ENCODE peak calls at places on chromosomes 12 and 14, in ten cellular contexts. A is neuronal stem cell; P is HCT116; E is aorta; O is breast epithelium; S is neural progenitor cell; C is CD4-positive, alpha-beta memory T cell; M is GM23248; T is A549; K is H1. R is an unnamed sample.

GRCh38 chr14:89237923-89238529 is 179.0 kb downstream of the FOXN3 start:
- DNase-seq in C (no peak), T (no peak), E (no peak), P (no peak), A (no peak), S (peak; percentile 15), M (peak; percentile 48), K (no peak), O (no peak), R (no peak)

GRCh38 chr14:104794099-104794498 is 1.4 kb downstream of the AKT1 start:
- DNase-seq in K (peak; percentile 46), O (no peak), S (peak; percentile 78), P (no peak), T (peak; percentile 73), M (peak; percentile 22), C (no peak), A (no peak), E (no peak), R (no peak)

GRCh38 chr12:21239866-21240265 is 94.9 kb downstream of the SLCO1A2 start:
- DNase-seq in M (no peak), C (no peak), E (no peak), A (no peak), K (no peak), P (no peak), S (no peak), O (no peak), T (no peak), R (no peak)

GRCh38 chr14:72024043-72024407 is 91.8 kb downstream of the RGS6 start:
- DNase-seq in C (peak; percentile 20), K (peak; percentile 7), T (no peak), S (peak; percentile 72), O (no peak), M (peak; percentile 35), P (peak; percentile 65), E (no peak), A (peak; percentile 43), R (no peak)

GRCh38 chr12:116701432-116701831 is 36.4 kb downstream of the SPRING1 start:
- DNase-seq in S (no peak), M (no peak), P (no peak), C (no peak), E (no peak), A (no peak), T (no peak), O (no peak), K (no peak), R (no peak)

GRCh38 chr12:80825506-80825905 is 108.8 kb downstream of the MYF5 start:
- DNase-seq in M (no peak), C (no peak), P (no peak), O (no peak), T (no peak), K (no peak), A (no peak), E (no peak), S (no peak), R (no peak)

GRCh38 chr12:89384050-89384749 is 31.9 kb upstream of the DUSP6 start:
- DNase-seq in O (peak; percentile 54), S (peak; percentile 48), C (no peak), T (no peak), M (peak; percentile 91), E (peak; percentile 54), K (peak; percentile 15), P (no peak), A (no peak), R (no peak)

GRCh38 chr12:124896461-124896860 is 18.0 kb downstream of the UBC start:
- DNase-seq in T (no peak), P (no peak), M (no peak), O (no peak), C (no peak), A (no peak), K (no peak), E (no peak), S (no peak), R (no peak)

GRCh38 chr12:93572712-93573551 is 457 bp downstream of the SOCS2 start:
- DNase-seq in A (peak; percentile 9), P (no peak), S (peak; percentile 53), M (peak; percentile 76), K (no peak), O (no peak), T (no peak), C (peak; percentile 15), E (peak; percentile 58), R (no peak)

GRCh38 chr12:70180140-70180539 is 63.1 kb upstream of the CNOT2 start:
- DNase-seq in A (no peak), T (no peak), S (peak; percentile 3), M (no peak), E (no peak), C (no peak), K (no peak), P (no peak), O (no peak), R (no peak)

GRCh38 chr14:60775296-60775695 is 40.7 kb downstream of the MNAT1 start:
- DNase-seq in K (no peak), P (no peak), E (no peak), T (no peak), C (no peak), A (no peak), O (no peak), M (peak; percentile 64), S (no peak), R (no peak)

GRCh38 chr12:92703777-92704176 is 988 bp downstream of the PLEKHG7 start:
- DNase-seq in P (no peak), E (no peak), C (no peak), O (no peak), M (no peak), S (no peak), T (no peak), A (no peak), K (no peak), R (no peak)

GRCh38 chr12:89907659-89908058 is 199.0 kb upstream of the ATP2B1 start:
- DNase-seq in E (no peak), M (no peak), T (no peak), K (no peak), C (no peak), P (no peak), A (no peak), O (no peak), S (no peak), R (no peak)

GRCh38 chr14:103897075-103897947 is 30.9 kb upstream of the TDRD9 start:
- DNase-seq in T (no peak), A (no peak), E (no peak), P (no peak), S (no peak), C (no peak), K (no peak), O (no peak), M (no peak), R (no peak)

GRCh38 chr12:96371138-96371786 is 29.0 kb downstream of the CDK17 start:
- DNase-seq in M (no peak), C (no peak), P (no peak), O (no peak), K (no peak), A (no peak), S (peak; percentile 15), T (no peak), E (no peak), R (no peak)

DNA sequence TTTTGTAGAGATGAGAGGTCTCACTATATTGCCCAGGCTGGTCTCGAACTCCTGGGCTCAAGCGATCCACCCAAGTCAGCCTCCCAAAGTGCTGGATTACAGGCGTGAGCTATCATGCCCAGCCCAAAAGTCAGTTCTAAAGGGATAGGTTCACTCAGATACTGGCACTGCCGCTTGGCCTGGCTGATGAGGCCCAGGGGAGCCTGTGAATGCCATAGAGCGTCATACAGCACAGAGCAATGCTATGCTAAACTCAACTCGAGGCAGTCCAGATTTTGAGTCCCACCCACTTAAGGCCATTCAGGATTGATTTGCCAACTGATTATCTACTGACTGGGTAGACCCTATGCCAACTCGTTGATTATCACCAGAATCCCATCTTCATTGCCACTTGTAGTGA is 179.4 kb downstream of the ESR2 start:
- DNase-seq in C (no peak), K (no peak), S (no peak), M (no peak), T (no peak), O (no peak), A (no peak), P (no peak), E (no peak), R (no peak)
- H3K27ac ChIP-seq in C (no peak overlapping the region), K (no peak overlapping the region), S (no peak overlapping the region), M (no peak overlapping the region), T (no peak overlapping the region), O (no peak overlapping the region), A (no peak overlapping the region), P (no peak overlapping the region), E (peak overlapping the region; percentile 59), R (no peak overlapping the region)

GRCh38 chr12:75978677-75979076 is 52.9 kb downstream of the PHLDA1 start:
- DNase-seq in T (no peak), M (no peak), A (no peak), S (no peak), O (no peak), C (no peak), K (no peak), E (no peak), P (no peak), R (no peak)

GRCh38 chr12:75981247-75981646 is 50.3 kb downstream of the PHLDA1 start:
- DNase-seq in E (no peak), S (no peak), K (no peak), C (no peak), P (no peak), A (no peak), O (no peak), T (no peak), M (no peak), R (no peak)

GRCh38 chr12:75977952-75978671 is 53.5 kb downstream of the PHLDA1 start:
- DNase-seq in M (peak; percentile 99), S (no peak), C (peak; percentile 79), O (no peak), T (peak; percentile 94), A (peak; percentile 33), E (peak; percentile 82), K (peak; percentile 43), P (peak; percentile 94), R (no peak)

GRCh38 chr12:75977590-75977951 is 54.0 kb downstream of the PHLDA1 start:
- DNase-seq in M (no peak), S (no peak), K (no peak), A (no peak), T (no peak), E (no peak), C (no peak), O (no peak), P (no peak), R (no peak)

GRCh38 chr12:75979181-75979580 is 52.4 kb downstream of the PHLDA1 start:
- DNase-seq in S (no peak), E (no peak), P (no peak), M (peak; percentile 70), A (no peak), K (no peak), T (no peak), O (no peak), C (peak; percentile 22), R (no peak)
- H3K27ac ChIP-seq in S (no peak overlapping the region), E (peak overlapping the region; percentile 90), P (peak overlapping the region; percentile 98), M (peak overlapping the region; percentile 95), A (no peak overlapping the region), K (no peak overlapping the region), T (peak overlapping the region; percentile 96), O (peak overlapping the region; percentile 79), C (peak overlapping the region; percentile 79), R (peak overlapping the region; percentile 69)

GRCh38 chr14:100570726-100571454 is 16.3 kb downstream of the BEGAIN start:
- DNase-seq in A (no peak), M (no peak), C (no peak), K (no peak), P (no peak), S (no peak), T (no peak), O (no peak), E (no peak), R (no peak)
- H3K27ac ChIP-seq in A (no peak overlapping the region), M (no peak overlapping the region), C (no peak overlapping the region), K (no peak overlapping the region), P (no peak overlapping the region), S (no peak overlapping the region), T (no peak overlapping the region), O (no peak overlapping the region), E (no peak overlapping the region), R (no peak overlapping the region)

GRCh38 chr12:51245476-51246253 is 7.0 kb downstream of the DAZAP2 start:
- DNase-seq in S (no peak), A (no peak), E (no peak), O (no peak), K (no peak), C (no peak), P (no peak), T (no peak), M (no peak), R (no peak)
- H3K27ac ChIP-seq in S (no peak overlapping the region), A (no peak overlapping the region), E (no peak overlapping the region), O (peak overlapping the region; percentile 29), K (no peak overlapping the region), C (peak overlapping the region; percentile 42), P (no peak overlapping the region), T (no peak overlapping the region), M (peak overlapping the region; percentile 10), R (no peak overlapping the region)

R was measured in esophagus muscularis mucosa.